ENCODE peak calls at places on chromosomes 6 and 20, in four cellular contexts. One of them, this sample, is unnamed.

GRCh38 chr6:109455161-109455501 is 441 bp downstream of the MICAL1 start:
- DNase-seq in K562: no peak
- DNase-seq in GM12878: no peak
- DNase-seq in HepG2: no peak
- DNase-seq in this sample: no peak

GRCh38 chr20:32141465-32141980 is 32.0 kb downstream of the TM9SF4 start:
- DNase-seq in K562: no peak
- DNase-seq in GM12878: no peak
- DNase-seq in HepG2: no peak
- DNase-seq in this sample: no peak

GRCh38 chr6:104630522-104630921 is 229.2 kb downstream of the HACE1 start:
- DNase-seq in GM12878: no peak
- DNase-seq in HepG2: no peak
- DNase-seq in K562: no peak
- DNase-seq in this sample: no peak

GRCh38 chr6:149608381-149608982 is 40.0 kb downstream of the KATNA1 start:
- DNase-seq in K562: no peak
- DNase-seq in GM12878: no peak
- DNase-seq in HepG2: no peak
- DNase-seq in this sample: no peak

GRCh38 chr6:164010446-164011071 is 596.0 kb downstream of the QKI start:
- DNase-seq in HepG2: no peak
- DNase-seq in K562: no peak
- DNase-seq in GM12878: no peak
- DNase-seq in this sample: no peak

GRCh38 chr6:39924283-39924682 is 10.0 kb downstream of the MOCS1 start:
- DNase-seq in GM12878: no peak
- DNase-seq in HepG2: no peak
- DNase-seq in K562: no peak
- DNase-seq in this sample: no peak

GRCh38 chr6:20565291-20565690 is 31.0 kb downstream of the CDKAL1 start:
- DNase-seq in HepG2: no peak
- DNase-seq in GM12878: no peak
- DNase-seq in K562: no peak
- DNase-seq in this sample: no peak

GRCh38 chr6:98927534-98927933 is 20.2 kb downstream of the FBXL4 start:
- DNase-seq in GM12878: no peak
- DNase-seq in HepG2: peak; percentile 31
- DNase-seq in K562: no peak
- DNase-seq in this sample: peak; percentile 67

GRCh38 chr6:157230971-157231370 is 92.3 kb downstream of the TMEM242 start:
- DNase-seq in HepG2: no peak
- DNase-seq in K562: no peak
- DNase-seq in GM12878: no peak
- DNase-seq in this sample: no peak

GRCh38 chr6:105179244-105180065 is at the start of gene POPDC3:
- DNase-seq in HepG2: no peak
- DNase-seq in K562: no peak
- DNase-seq in GM12878: no peak
- DNase-seq in this sample: peak; percentile 86

GRCh38 chr20:59147197-59147596 is 16.4 kb upstream of the ZNF831 start:
- DNase-seq in GM12878: no peak
- DNase-seq in HepG2: no peak
- DNase-seq in K562: no peak
- DNase-seq in this sample: peak; percentile 79

GRCh38 chr6:25038300-25038699 is 102.5 kb upstream of the RIPOR2 start:
- DNase-seq in K562: no peak
- DNase-seq in HepG2: no peak
- DNase-seq in GM12878: no peak
- DNase-seq in this sample: no peak

GRCh38 chr6:161369339-161369738 is 95.5 kb upstream of the AGPAT4 start:
- DNase-seq in HepG2: no peak
- DNase-seq in K562: no peak
- DNase-seq in GM12878: no peak
- DNase-seq in this sample: no peak

GRCh38 chr6:39918831-39919230 is 15.4 kb downstream of the MOCS1 start:
- DNase-seq in HepG2: no peak
- DNase-seq in GM12878: no peak
- DNase-seq in K562: no peak
- DNase-seq in this sample: no peak

GRCh38 chr20:36645998-36646397 is at the start of gene SLA2:
- DNase-seq in GM12878: no peak
- DNase-seq in K562: no peak
- DNase-seq in HepG2: no peak
- DNase-seq in this sample: no peak

GRCh38 chr6:78365473-78365872 is 501.9 kb upstream of the IRAK1BP1 start:
- DNase-seq in GM12878: no peak
- DNase-seq in K562: no peak
- DNase-seq in HepG2: no peak
- DNase-seq in this sample: no peak

GRCh38 chr6:83853178-83853967 is at the start of gene RIPPLY2:
- DNase-seq in HepG2: no peak
- DNase-seq in GM12878: no peak
- DNase-seq in K562: no peak
- DNase-seq in this sample: peak; percentile 89

GRCh38 chr20:56760610-56761009 is 131.5 kb downstream of the TFAP2C start:
- DNase-seq in HepG2: no peak
- DNase-seq in GM12878: no peak
- DNase-seq in K562: no peak
- DNase-seq in this sample: no peak

GRCh38 chr6:136791296-136792065 is 796 bp downstream of the MAP3K5 start:
- DNase-seq in GM12878: peak; percentile 89
- DNase-seq in HepG2: no peak
- DNase-seq in K562: peak; percentile 50
- DNase-seq in this sample: peak; percentile 44

GRCh38 chr6:118783931-118784528 is 109.9 kb upstream of the ASF1A start:
- DNase-seq in K562: no peak
- DNase-seq in HepG2: no peak
- DNase-seq in GM12878: no peak
- DNase-seq in this sample: no peak

GRCh38 chr20:14951707-14952106 is 614.3 kb upstream of the FLRT3 start:
- DNase-seq in GM12878: no peak
- DNase-seq in HepG2: peak; percentile 20
- DNase-seq in K562: no peak
- DNase-seq in this sample: no peak

GRCh38 chr6:147674093-147674492 is 165.6 kb downstream of the SAMD5 start:
- DNase-seq in HepG2: no peak
- DNase-seq in K562: no peak
- DNase-seq in GM12878: no peak
- DNase-seq in this sample: no peak

DNA sequence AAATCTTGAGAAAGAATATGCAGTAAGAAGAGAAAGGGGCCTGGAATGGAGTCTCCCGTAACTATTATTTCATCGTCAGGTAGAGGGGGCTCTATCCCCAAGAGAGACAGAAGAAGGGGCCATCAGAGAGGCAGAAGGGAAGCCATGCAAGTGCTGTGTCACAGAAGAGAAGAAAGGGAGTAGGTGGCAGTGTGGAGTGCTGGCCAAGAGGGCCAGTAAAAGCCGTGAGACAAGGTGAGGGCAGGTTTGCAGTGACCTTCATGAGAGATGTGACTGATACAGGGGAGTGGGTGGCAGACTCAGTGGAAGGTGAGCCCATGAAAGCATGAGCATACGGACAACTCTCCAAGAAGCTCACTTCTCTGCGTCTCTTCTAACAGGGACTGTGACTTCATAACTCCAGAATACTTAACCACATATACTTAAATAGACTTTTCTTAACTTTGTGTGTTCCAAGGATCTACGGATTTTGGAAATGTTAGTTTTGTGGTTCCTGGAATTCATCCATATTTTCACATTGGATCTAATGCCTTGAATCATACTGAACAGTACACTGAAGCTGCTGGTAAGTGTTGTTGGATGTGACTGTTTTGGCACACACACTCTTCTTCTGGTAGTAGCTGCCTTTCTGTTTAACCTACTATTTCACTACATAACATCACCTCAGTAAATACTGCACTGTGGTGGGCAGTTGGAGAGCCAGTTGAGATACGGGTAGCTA is 15.6 kb downstream of the PM20D2 start:
- DNase-seq in K562: peak; percentile 9
- DNase-seq in HepG2: no peak
- DNase-seq in GM12878: no peak
- DNase-seq in this sample: no peak
- TF ChIP-seq MXI1 in K562: no peak
- TF ChIP-seq MXI1 in HepG2: no peak
- TF ChIP-seq MXI1 in GM12878: no peak
- TF ChIP-seq MXI1 in this sample: no peak

DNA sequence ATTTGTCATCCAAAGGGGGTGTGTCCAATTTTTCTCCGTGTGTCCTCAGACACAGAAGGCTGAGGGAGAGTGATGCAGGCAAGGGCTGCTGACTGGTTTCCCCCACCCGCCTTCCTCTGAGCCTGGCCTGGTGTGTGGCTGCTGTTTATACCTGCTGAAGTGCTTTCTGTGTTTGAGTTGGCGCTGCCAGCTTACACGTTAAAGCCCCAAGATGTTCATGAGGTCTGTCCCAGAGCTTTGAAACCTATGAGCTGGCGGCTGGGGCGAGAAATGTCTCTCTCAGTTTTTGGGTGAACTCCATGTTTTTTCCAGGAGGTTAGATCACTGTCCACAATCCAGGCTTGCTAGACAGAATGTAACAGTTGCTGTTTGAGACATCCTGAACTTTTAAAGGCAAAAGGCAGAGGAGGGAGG is 69.0 kb upstream of the CCN2 start:
- DNase-seq in GM12878: no peak
- DNase-seq in HepG2: no peak
- DNase-seq in K562: no peak
- DNase-seq in this sample: no peak
- TF ChIP-seq YY1 in GM12878: no peak
- TF ChIP-seq YY1 in HepG2: no peak
- TF ChIP-seq YY1 in K562: no peak
- TF ChIP-seq YY1 in this sample: no peak

DNA sequence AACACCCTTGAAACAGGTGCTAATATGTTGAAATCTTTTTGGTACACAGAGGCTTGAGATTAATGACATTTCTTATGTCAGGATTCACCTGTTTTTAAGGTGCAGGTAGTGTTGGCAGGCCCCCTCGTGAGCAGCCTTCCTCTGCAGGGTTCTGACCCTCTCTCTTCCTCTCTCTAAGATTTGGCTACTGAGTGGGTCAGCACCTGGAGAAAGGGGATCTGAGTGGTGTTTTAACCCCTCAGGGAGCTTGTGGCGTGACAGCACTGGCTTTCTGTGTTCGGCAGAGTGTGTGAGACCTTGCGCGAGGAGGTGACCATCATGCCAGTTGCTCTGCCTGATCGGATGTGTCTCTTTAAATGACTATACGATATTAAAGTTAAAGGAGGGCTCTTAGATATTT is 37.1 kb downstream of the HIVEP1 start:
- DNase-seq in K562: no peak
- DNase-seq in HepG2: no peak
- DNase-seq in GM12878: no peak
- DNase-seq in this sample: no peak
- TF ChIP-seq CHD2 in K562: no peak
- TF ChIP-seq CHD2 in HepG2: no peak
- TF ChIP-seq CHD2 in GM12878: peak; percentile 50
- TF ChIP-seq CHD2 in this sample: no peak

DNA sequence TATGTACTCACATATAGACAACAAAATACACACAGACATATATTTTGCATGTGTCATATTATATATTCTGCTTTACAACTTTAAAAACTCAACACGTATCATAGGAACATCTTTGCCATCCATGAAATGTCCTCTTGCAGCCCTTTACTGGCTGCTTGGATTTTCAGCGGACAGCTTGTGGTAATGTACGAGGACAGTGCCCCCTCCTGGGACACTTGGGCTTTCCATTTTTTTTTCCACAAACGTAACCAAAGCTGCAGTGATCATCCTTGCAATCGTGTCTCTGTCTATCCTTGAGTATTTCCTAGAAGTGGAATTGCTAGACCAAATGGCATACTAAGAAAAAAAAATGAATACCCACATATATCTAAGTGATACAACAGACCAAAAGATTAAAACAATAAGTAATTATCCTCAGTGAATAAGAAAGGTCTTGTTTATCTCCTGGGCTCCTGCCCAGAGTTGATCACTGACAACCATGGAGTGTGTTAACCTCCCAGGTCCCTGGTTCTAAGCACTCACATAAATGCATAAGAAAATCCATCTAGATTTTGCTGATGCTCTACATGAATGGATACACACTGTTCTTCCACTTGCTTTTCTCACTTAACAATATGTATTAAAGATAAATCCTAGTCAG is 18.1 kb downstream of the BPI start:
- DNase-seq in GM12878: no peak
- DNase-seq in HepG2: peak; percentile 57
- DNase-seq in K562: peak; percentile 64
- DNase-seq in this sample: peak; percentile 73
- TF ChIP-seq MXI1 in GM12878: no peak
- TF ChIP-seq MXI1 in HepG2: no peak
- TF ChIP-seq MXI1 in K562: no peak
- TF ChIP-seq MXI1 in this sample: no peak

DNA sequence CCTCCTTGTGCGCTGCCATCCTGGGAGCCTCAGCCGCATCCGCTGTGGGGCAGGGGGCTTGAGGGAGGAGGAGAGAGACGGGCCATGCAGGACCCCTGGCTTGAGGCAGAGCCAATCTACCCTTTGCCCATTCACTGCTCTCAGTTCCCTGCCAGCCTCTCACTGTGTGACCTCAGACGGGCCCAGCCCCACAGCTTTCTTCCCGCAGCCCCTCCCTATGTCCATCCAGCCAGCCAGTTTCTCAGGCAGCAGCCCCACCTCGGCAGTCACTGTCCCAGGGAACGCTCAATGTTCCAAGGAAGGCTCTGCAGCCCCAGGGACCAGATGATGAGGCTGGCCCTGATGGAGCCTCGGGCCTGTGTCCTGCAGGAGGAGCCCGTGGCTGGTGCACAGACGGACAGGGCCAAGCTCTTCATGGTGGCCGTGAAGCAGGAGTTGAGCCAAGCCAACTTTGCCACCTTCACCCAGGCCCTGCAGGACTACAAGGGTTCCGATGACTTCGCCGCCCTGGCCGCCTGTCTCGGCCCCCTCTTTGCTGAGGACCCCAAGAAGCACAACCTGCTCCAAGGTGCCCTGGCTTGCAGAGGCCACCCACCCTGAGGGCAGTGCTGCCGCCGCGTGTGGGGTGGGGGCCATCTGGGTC is 3.9 kb upstream of the TNFRSF6B start:
- DNase-seq in K562: no peak
- DNase-seq in GM12878: no peak
- DNase-seq in HepG2: no peak
- DNase-seq in this sample: no peak
- TF ChIP-seq YY1 in K562: no peak
- TF ChIP-seq YY1 in GM12878: no peak
- TF ChIP-seq YY1 in HepG2: no peak
- TF ChIP-seq YY1 in this sample: no peak

DNA sequence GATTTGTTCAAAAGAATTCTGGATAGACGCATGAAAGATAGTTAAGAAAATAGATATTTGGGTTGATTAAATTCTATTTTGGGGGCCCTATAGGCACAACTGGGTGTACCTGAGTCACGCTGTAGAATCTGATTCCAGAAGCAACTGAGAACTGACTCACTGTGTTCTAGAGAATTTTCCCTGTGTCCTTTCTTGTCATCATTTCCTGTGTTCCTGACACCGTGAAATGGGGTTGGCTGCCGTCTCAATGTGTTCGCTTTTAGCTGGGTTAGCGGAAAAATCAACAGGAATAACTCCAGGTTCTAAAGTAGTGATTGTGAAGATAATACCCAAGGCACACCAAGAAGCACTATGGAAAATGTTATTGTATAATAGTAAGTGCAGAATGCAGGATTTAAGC is 5.0 kb downstream of the GCNT2 start:
- DNase-seq in GM12878: no peak
- DNase-seq in HepG2: no peak
- DNase-seq in K562: no peak
- DNase-seq in this sample: no peak
- TF ChIP-seq CHD2 in GM12878: no peak
- TF ChIP-seq CHD2 in HepG2: no peak
- TF ChIP-seq CHD2 in K562: no peak
- TF ChIP-seq CHD2 in this sample: no peak

This sample was measured in SK-N-SH.